ENCODE peak calls at places on chromosomes 7 and 10, in ten cellular contexts. L, Z, G, P, M, T, V, Y, J and X are unnamed samples.

GRCh38 chr7:116447980-116448839 is 51.3 kb upstream of the CAV2 start:
- DNase-seq in T (no peak), J (no peak), P (no peak), Y (no peak), M (no peak), G (no peak), Z (no peak), V (no peak), L (no peak), X (no peak)

GRCh38 chr10:114544045-114544659 is 113.9 kb downstream of the ABLIM1 start:
- DNase-seq in L (no peak), J (no peak), M (peak), P (no peak), V (no peak), G (no peak), T (peak), Y (no peak), Z (peak), X (no peak)

GRCh38 chr10:114779803-114780609 is 41.6 kb upstream of the FHIP2A start:
- DNase-seq in J (peak), G (no peak), V (peak), T (no peak), Y (peak), L (peak), Z (no peak), M (no peak), P (no peak), X (peak)

GRCh38 chr7:48262606-48263005 is 91.3 kb downstream of the ABCA13 start:
- DNase-seq in Z (no peak), M (no peak), V (no peak), T (no peak), J (no peak), Y (no peak), L (no peak), P (no peak), G (no peak), X (no peak)

GRCh38 chr7:69508736-69509135 is 89.5 kb upstream of the AUTS2 start:
- DNase-seq in P (no peak), Z (no peak), V (no peak), Y (no peak), G (no peak), M (no peak), T (no peak), L (no peak), J (no peak), X (no peak)

GRCh38 chr7:96084880-96085551 is 236.9 kb downstream of the SLC25A13 start:
- DNase-seq in Y (peak), Z (no peak), M (no peak), T (no peak), G (no peak), V (peak), L (peak), J (no peak), P (no peak), X (peak)

GRCh38 chr10:77191324-77192049 is 446.1 kb downstream of the KCNMA1 start:
- DNase-seq in T (no peak), L (no peak), Y (no peak), V (no peak), G (no peak), P (no peak), J (no peak), M (no peak), Z (no peak), X (no peak)

GRCh38 chr10:6130851-6131470 is 42.1 kb downstream of the RBM17 start:
- DNase-seq in M (no peak), P (no peak), Y (no peak), V (no peak), J (no peak), G (no peak), Z (no peak), T (no peak), L (no peak), X (no peak)

GRCh38 chr7:25775999-25776736 is 375.8 kb upstream of the NFE2L3 start:
- DNase-seq in V (no peak), P (no peak), T (no peak), L (no peak), G (no peak), Y (no peak), Z (no peak), M (no peak), J (no peak), X (no peak)

GRCh38 chr7:105250239-105250638 is 138.5 kb downstream of the SRPK2 start:
- DNase-seq in L (no peak), T (no peak), Z (no peak), Y (peak), M (no peak), G (no peak), V (no peak), J (no peak), P (no peak), X (no peak)

GRCh38 chr7:73831656-73832579 is 1.1 kb downstream of the CLDN4 start:
- DNase-seq in M (peak), T (no peak), J (peak), P (no peak), Z (no peak), Y (no peak), V (no peak), G (peak), L (no peak), X (no peak)

GRCh38 chr10:133272964-133273420 is 3.7 kb downstream of the ADAM8 start:
- DNase-seq in J (no peak), M (no peak), Z (no peak), G (no peak), T (peak), L (no peak), V (no peak), P (no peak), Y (no peak), X (no peak)

GRCh38 chr7:2452074-2452507 is 24.1 kb downstream of the GRIFIN start:
- DNase-seq in Y (peak), M (no peak), P (no peak), Z (no peak), L (no peak), G (peak), V (no peak), T (peak), J (no peak), X (no peak)

GRCh38 chr7:131072505-131073091 is 255.1 kb upstream of the MKLN1 start:
- DNase-seq in V (no peak), P (no peak), G (peak), T (no peak), J (no peak), Y (peak), L (peak), M (no peak), Z (no peak), X (no peak)

GRCh38 chr7:143042159-143042820 is 9.9 kb upstream of the OR6V1 start:
- DNase-seq in T (no peak), M (no peak), V (no peak), Y (no peak), P (no peak), G (no peak), L (no peak), J (no peak), Z (no peak), X (no peak)

GRCh38 chr7:116271161-116271979 is 61.0 kb downstream of the TES start:
- DNase-seq in Y (peak), M (no peak), T (no peak), J (no peak), V (peak), G (no peak), Z (no peak), P (no peak), L (peak), X (peak)

GRCh38 chr10:88187472-88187871 is 324.0 kb downstream of the PTEN start:
- DNase-seq in G (no peak), T (no peak), L (no peak), J (no peak), Z (no peak), V (no peak), Y (no peak), P (no peak), M (no peak), X (no peak)

GRCh38 chr10:74825033-74825370 is 1.4 kb upstream of the KAT6B start:
- DNase-seq in P (peak), V (no peak), M (peak), G (peak), L (no peak), T (peak), Y (no peak), Z (peak), J (no peak), X (no peak)

GRCh38 chr10:130301026-130301892 is 165.1 kb downstream of the GLRX3 start:
- DNase-seq in P (peak), M (no peak), Y (peak), G (no peak), V (no peak), T (peak), L (no peak), J (no peak), Z (no peak), X (peak)

GRCh38 chr10:129833366-129833765 is 130.7 kb downstream of the EBF3 start:
- DNase-seq in J (no peak), L (no peak), G (no peak), M (no peak), V (no peak), Z (no peak), T (no peak), P (no peak), Y (no peak), X (no peak)

GRCh38 chr7:108492742-108493141 is 33.2 kb downstream of the PNPLA8 start:
- DNase-seq in G (no peak), V (no peak), P (no peak), J (no peak), Y (no peak), T (no peak), L (peak), Z (no peak), M (no peak), X (peak)

GRCh38 chr7:1169409-1170368 is 9.7 kb upstream of the ZFAND2A start:
- DNase-seq in V (no peak), L (peak), Y (peak), T (peak), M (peak), G (no peak), P (peak), Z (peak), J (no peak), X (no peak)

GRCh38 chr7:70392870-70393269 is 739.1 kb upstream of the GALNT17 start:
- DNase-seq in M (no peak), Y (no peak), Z (no peak), T (no peak), J (no peak), V (no peak), L (no peak), G (no peak), P (no peak), X (no peak)

GRCh38 chr10:21919117-21919516 is 84.4 kb downstream of the DNAJC1 start:
- DNase-seq in Y (no peak), P (no peak), J (no peak), V (no peak), G (no peak), T (no peak), L (no peak), Z (no peak), M (no peak), X (no peak)

GRCh38 chr10:103458720-103459119 is at the start of gene CALHM1:
- DNase-seq in L (no peak), V (no peak), Z (peak), Y (no peak), G (peak), P (no peak), J (no peak), T (no peak), M (no peak), X (no peak)

GRCh38 chr10:60714242-60714641 is 64.0 kb upstream of the CDK1 start:
- DNase-seq in J (no peak), L (no peak), T (no peak), V (no peak), Y (no peak), M (no peak), P (no peak), Z (no peak), G (no peak), X (no peak)

GRCh38 chr10:19421664-19422063 is 373.1 kb downstream of the MALRD1 start:
- DNase-seq in V (no peak), G (no peak), T (no peak), M (no peak), Y (peak), Z (no peak), P (no peak), J (no peak), L (no peak), X (no peak)

GRCh38 chr7:158664406-158664805 is 40.2 kb downstream of the NCAPG2 start:
- DNase-seq in Y (no peak), T (no peak), L (no peak), P (no peak), V (no peak), G (no peak), J (no peak), M (no peak), Z (no peak), X (no peak)

GRCh38 chr10:14451341-14451740 is 120.6 kb upstream of the FRMD4A start:
- DNase-seq in L (no peak), J (no peak), V (no peak), Z (no peak), M (no peak), Y (no peak), P (no peak), G (no peak), T (no peak), X (no peak)

GRCh38 chr10:34995925-34996324 is 94.2 kb downstream of the CUL2 start:
- DNase-seq in Y (no peak), V (no peak), G (no peak), M (no peak), P (no peak), T (no peak), L (no peak), J (no peak), Z (no peak), X (no peak)

GRCh38 chr7:151146761-151147160 is 20.7 kb downstream of the GBX1 start:
- DNase-seq in J (no peak), T (no peak), Y (no peak), P (no peak), Z (no peak), G (no peak), L (no peak), V (no peak), M (peak), X (no peak)

GRCh38 chr10:7622969-7623368 is 43.8 kb downstream of the ITIH5 start:
- DNase-seq in J (no peak), Y (peak), L (no peak), M (no peak), G (peak), T (no peak), V (no peak), Z (no peak), P (no peak), X (no peak)

GRCh38 chr7:142196066-142196840 is 61.6 kb downstream of the PRSS58 start:
- DNase-seq in P (no peak), Y (no peak), V (no peak), G (no peak), Z (no peak), J (no peak), L (no peak), T (no peak), M (no peak), X (peak)

GRCh38 chr7:7696458-7697119 is 21.8 kb downstream of the RPA3 start:
- DNase-seq in J (peak), P (no peak), G (no peak), M (no peak), Y (no peak), Z (no peak), T (no peak), V (no peak), L (no peak), X (peak)

DNA sequence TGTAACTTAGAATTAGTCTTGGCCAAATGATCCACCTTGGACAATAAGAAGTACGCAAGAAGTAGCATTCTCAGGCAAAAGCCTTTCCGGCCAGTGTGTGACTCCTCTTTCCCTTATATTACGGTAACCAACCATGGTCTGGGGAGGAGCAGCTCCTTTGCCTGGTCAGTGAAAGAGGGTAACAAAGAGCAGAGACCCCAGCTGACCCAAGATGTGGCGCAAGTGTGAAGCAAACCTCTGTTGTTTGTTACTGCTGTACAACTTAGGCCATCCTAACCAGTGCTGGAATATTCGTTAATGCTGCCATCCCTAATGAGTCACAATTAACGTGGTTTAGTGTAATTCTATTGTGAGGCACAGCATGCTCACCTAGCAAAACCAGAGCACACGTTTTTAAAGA is 44.0 kb downstream of the HIPK2 start:
- DNase-seq in J (no peak), Y (peak), G (no peak), Z (no peak), M (no peak), T (no peak), P (no peak), L (no peak), V (no peak), X (no peak)
- TF ChIP-seq CTCF in J (no peak), Y (no peak), G (no peak), Z (no peak), M (no peak), T (no peak), P (no peak), L (no peak), V (no peak), X (no peak)

GRCh38 chr7:154698726-154699291 is 304.1 kb downstream of the PAXIP1 start:
- DNase-seq in M (no peak), V (no peak), Y (no peak), L (peak), G (no peak), Z (peak), J (no peak), P (no peak), T (no peak), X (no peak)
- TF ChIP-seq CTCF in M (no peak), V (no peak), Y (no peak), L (peak), G (peak), Z (peak), J (peak), P (no peak), T (no peak), X (peak)

GRCh38 chr10:48505394-48506112 is 99.3 kb downstream of the ARHGAP22 start:
- DNase-seq in L (no peak), Y (no peak), T (peak), G (peak), P (no peak), M (peak), J (no peak), Z (no peak), V (no peak), X (no peak)

GRCh38 chr10:48504141-48504885 is 100.6 kb downstream of the ARHGAP22 start:
- DNase-seq in J (no peak), M (peak), L (no peak), V (no peak), T (peak), Y (peak), Z (no peak), G (no peak), P (no peak), X (no peak)

GRCh38 chr10:48507494-48507893 is 97.4 kb downstream of the ARHGAP22 start:
- DNase-seq in M (no peak), P (no peak), Z (no peak), Y (no peak), L (no peak), T (no peak), G (no peak), J (no peak), V (no peak), X (no peak)

GRCh38 chr10:48507933-48508830 is 96.7 kb downstream of the ARHGAP22 start:
- DNase-seq in P (no peak), V (no peak), J (no peak), Z (no peak), M (peak), L (no peak), G (no peak), Y (peak), T (peak), X (no peak)

DNA sequence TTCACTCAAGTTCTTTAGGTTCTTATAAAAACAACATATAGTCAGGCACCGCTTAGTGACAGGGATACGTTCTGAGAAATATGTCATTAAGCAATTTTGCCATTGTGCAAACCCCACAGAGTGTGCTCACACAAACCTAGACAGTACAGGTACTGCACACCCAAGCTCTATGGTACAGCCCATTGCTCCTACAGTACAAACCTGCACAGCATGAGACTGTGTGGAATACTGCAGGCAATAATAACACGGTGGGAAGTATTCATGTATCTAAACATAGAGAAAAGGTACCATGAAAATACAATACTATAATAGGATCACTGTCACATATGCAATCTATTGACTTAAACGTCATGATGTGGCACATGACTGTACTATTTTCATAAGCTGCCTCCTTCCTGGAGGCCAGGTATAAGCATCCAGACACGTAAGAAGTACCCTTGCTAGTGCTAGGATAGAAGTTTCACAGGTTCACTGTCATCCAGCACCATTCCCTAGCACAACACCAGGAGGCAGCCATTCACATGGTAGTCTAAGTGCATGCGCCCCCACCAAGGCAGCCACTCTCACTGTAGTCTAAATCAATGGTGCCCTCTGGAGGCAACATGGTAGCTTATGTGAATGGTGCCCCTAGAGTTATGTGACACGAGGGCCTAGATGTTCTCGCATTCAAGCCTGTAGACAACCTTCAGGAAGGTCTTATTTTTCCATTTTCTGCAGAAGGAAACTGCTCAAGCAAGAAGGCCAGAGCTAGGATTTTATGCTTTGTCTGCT is 98.5 kb downstream of the ARHGAP22 start:
- DNase-seq in Z (peak), T (no peak), P (no peak), J (peak), G (peak), Y (peak), M (peak), L (peak), V (no peak), X (no peak)
- TF ChIP-seq CTCF in Z (peak), T (no peak), P (no peak), J (peak), G (peak), Y (peak), M (no peak), L (peak), V (peak), X (no peak)

GRCh38 chr7:127657500-127657899 is 5.5 kb downstream of the SND1 start:
- DNase-seq in M (no peak), Y (no peak), P (no peak), V (no peak), Z (no peak), T (no peak), G (no peak), L (no peak), J (no peak), X (no peak)

GRCh38 chr7:127655720-127656119 is 3.7 kb downstream of the SND1 start:
- DNase-seq in V (no peak), J (no peak), Z (no peak), L (no peak), T (no peak), Y (no peak), M (no peak), G (no peak), P (no peak), X (no peak)

GRCh38 chr7:127652333-127653248 is 597 bp downstream of the SND1 start:
- DNase-seq in G (peak), V (no peak), M (no peak), J (no peak), T (no peak), L (peak), Z (peak), P (no peak), Y (peak), X (no peak)

GRCh38 chr7:127653396-127653795 is 1.4 kb downstream of the SND1 start:
- DNase-seq in P (no peak), V (no peak), M (no peak), Z (no peak), J (no peak), G (no peak), Y (no peak), T (no peak), L (no peak), X (no peak)

DNA sequence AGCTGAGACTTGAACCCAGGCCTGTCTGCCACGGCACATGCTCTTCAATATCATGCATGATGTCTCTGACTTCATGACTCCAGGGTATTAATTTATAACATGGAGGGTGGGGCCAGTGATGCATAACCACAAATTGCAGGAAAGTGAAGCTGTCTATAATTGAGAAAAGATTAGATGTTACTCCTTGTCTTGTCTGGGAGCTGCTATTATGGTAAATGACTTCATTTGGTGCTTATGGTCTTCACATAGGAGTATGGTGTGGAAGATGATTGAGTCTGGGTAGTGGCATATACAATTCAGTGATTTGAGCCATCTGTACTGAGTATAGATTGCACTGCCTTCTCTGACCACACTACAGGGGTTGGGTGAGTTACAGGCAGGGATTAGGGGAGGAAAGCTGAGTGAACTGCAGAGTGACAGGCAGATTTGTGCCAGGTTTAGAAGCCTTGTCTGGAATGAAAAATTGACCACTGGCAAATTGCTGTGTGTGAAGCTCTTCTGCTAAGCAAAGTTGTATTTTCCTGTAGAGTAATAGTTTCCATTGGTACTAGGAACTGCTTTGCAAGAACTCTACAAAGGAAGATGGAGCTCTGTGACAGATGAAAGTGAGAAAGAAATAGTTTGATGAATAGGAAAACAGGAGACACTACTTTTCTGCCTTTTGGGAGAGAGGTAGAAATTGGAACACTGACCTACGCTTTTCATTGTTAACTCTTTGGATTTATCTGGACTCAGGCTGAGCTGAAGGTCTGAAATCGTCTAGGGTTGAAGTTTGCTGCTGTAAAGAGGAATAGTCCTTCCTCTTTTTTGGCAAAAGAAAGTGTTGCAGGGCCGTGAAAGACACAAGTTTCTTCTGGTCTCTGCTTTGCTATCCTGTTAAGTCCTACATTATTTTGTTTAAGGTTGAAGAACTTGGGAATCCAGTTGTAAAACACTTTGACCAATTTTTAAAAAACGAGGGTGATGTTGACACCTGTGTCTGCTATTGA is 2.7 kb downstream of the SND1 start:
- DNase-seq in V (no peak), P (no peak), Y (peak), G (peak), J (no peak), L (no peak), T (no peak), Z (peak), M (no peak), X (no peak)
- TF ChIP-seq CTCF in V (peak), P (no peak), Y (no peak), G (no peak), J (no peak), L (no peak), T (no peak), Z (no peak), M (no peak), X (no peak)